ENCODE peak calls at places on chromosomes 2 and 18, in four cellular contexts. One of them, this sample, is unnamed.

GRCh38 chr2:1478311-1479305 is 65.3 kb downstream of the TPO start:
- DNase-seq in GM12878: no peak
- DNase-seq in K562: no peak
- DNase-seq in HepG2: no peak
- DNase-seq in this sample: no peak

GRCh38 chr18:3305354-3305762 is 43.4 kb downstream of the MYL12B start:
- DNase-seq in K562: no peak
- DNase-seq in GM12878: no peak
- DNase-seq in HepG2: no peak
- DNase-seq in this sample: peak; percentile 100

GRCh38 chr2:216774620-216775019 is 79.3 kb upstream of the IGFBP5 start:
- DNase-seq in HepG2: no peak
- DNase-seq in GM12878: no peak
- DNase-seq in K562: peak; percentile 51
- DNase-seq in this sample: peak; percentile 92

GRCh38 chr18:13464432-13465125 is 246.0 kb downstream of the LDLRAD4 start:
- DNase-seq in HepG2: no peak
- DNase-seq in K562: peak; percentile 23
- DNase-seq in GM12878: peak; percentile 44
- DNase-seq in this sample: no peak

GRCh38 chr18:40577255-40577654 is 1377.8 kb upstream of the PIK3C3 start:
- DNase-seq in GM12878: no peak
- DNase-seq in HepG2: no peak
- DNase-seq in K562: no peak
- DNase-seq in this sample: peak; percentile 19

GRCh38 chr2:175600024-175600831 is 401.8 kb downstream of the LNPK start:
- DNase-seq in HepG2: no peak
- DNase-seq in K562: no peak
- DNase-seq in GM12878: no peak
- DNase-seq in this sample: no peak

GRCh38 chr18:42187611-42188378 is 232.8 kb downstream of the PIK3C3 start:
- DNase-seq in HepG2: no peak
- DNase-seq in GM12878: peak; percentile 46
- DNase-seq in K562: no peak
- DNase-seq in this sample: no peak

GRCh38 chr18:58671122-58671940 is at the start of gene MALT1:
- DNase-seq in GM12878: peak; percentile 75
- DNase-seq in HepG2: peak; percentile 77
- DNase-seq in K562: peak; percentile 93
- DNase-seq in this sample: peak; percentile 85

GRCh38 chr18:56836173-56836572 is 185.0 kb downstream of the WDR7 start:
- DNase-seq in K562: no peak
- DNase-seq in GM12878: no peak
- DNase-seq in HepG2: no peak
- DNase-seq in this sample: no peak

GRCh38 chr18:28541276-28541930 is 364.5 kb upstream of the CDH2 start:
- DNase-seq in K562: no peak
- DNase-seq in HepG2: no peak
- DNase-seq in GM12878: no peak
- DNase-seq in this sample: no peak

GRCh38 chr2:37982847-37983246 is 57.8 kb downstream of the RMDN2 start:
- DNase-seq in GM12878: no peak
- DNase-seq in K562: no peak
- DNase-seq in HepG2: no peak
- DNase-seq in this sample: no peak

GRCh38 chr2:121910139-121910538 is 154.7 kb downstream of the TSN start:
- DNase-seq in HepG2: no peak
- DNase-seq in GM12878: no peak
- DNase-seq in K562: no peak
- DNase-seq in this sample: peak; percentile 6

GRCh38 chr2:240812721-240813120 is 7.3 kb downstream of the KIF1A start:
- DNase-seq in K562: no peak
- DNase-seq in HepG2: no peak
- DNase-seq in GM12878: no peak
- DNase-seq in this sample: no peak

GRCh38 chr18:49878567-49878966 is 65.2 kb upstream of the ACAA2 start:
- DNase-seq in GM12878: no peak
- DNase-seq in K562: no peak
- DNase-seq in HepG2: no peak
- DNase-seq in this sample: peak; percentile 3

GRCh38 chr2:223846524-223846923 is 9.1 kb upstream of the AP1S3 start:
- DNase-seq in HepG2: no peak
- DNase-seq in GM12878: no peak
- DNase-seq in K562: no peak
- DNase-seq in this sample: peak; percentile 93

GRCh38 chr18:76426738-76427305 is 68.2 kb downstream of the ZNF516 start:
- DNase-seq in GM12878: no peak
- DNase-seq in HepG2: peak; percentile 14
- DNase-seq in K562: peak; percentile 70
- DNase-seq in this sample: no peak

GRCh38 chr2:45968946-45969584 is 317.6 kb downstream of the PRKCE start:
- DNase-seq in HepG2: no peak
- DNase-seq in GM12878: no peak
- DNase-seq in K562: no peak
- DNase-seq in this sample: peak; percentile 45

DNA sequence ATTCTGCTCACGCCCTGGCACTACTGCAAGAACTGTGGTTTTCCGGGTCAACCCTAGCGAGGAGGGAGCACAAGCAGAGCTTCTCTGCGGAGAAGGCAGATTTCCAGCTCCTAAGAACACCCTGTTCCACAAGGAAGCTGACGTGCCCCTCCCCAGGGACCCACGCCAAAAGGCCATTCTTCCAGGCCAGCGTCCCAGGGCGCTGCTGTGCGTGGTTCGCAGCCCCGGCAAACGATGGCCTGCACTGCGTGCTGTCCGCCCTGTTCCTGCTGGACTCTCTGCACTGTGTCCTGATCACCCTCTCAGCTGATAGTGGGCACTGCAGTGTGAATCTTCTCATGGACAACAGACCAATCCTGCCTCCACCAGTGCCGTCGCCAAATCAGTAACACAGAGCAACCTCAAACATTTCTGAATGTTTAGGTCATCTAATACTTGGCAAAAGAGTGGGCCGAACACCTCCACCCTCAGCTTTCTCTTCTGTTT is 49.1 kb downstream of the ADI1 start:
- DNase-seq in HepG2: no peak
- DNase-seq in K562: no peak
- DNase-seq in GM12878: no peak
- DNase-seq in this sample: peak; percentile 92
- H3K4me3 ChIP-seq in HepG2: no peak overlapping the region
- H3K4me3 ChIP-seq in K562: no peak overlapping the region
- H3K4me3 ChIP-seq in GM12878: no peak overlapping the region
- H3K4me3 ChIP-seq in this sample: no peak overlapping the region

DNA sequence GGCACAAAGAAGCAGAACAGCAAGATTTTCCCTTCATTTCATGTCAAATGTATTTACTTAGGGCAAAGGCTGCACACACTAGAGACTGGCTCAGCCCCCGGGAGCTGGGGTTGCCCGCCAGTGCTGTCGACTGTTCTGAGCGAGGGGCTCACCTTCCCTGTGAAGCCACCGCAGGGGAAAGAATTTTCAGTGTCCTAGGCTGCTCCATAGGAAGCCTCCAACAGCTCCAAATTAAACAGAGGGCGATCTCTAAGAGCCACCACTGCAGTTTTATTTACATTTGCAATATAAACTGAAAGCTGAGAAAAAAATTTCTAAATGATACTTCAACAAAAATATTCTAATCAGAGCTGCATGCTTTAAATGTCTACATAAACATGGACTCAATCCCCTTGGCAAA is 54.0 kb downstream of the UXS1 start:
- DNase-seq in GM12878: no peak
- DNase-seq in K562: no peak
- DNase-seq in HepG2: no peak
- DNase-seq in this sample: no peak
- H3K9ac ChIP-seq in GM12878: no peak overlapping the region
- H3K9ac ChIP-seq in K562: peak overlapping the region; percentile 45
- H3K9ac ChIP-seq in HepG2: no peak overlapping the region
- H3K9ac ChIP-seq in this sample: peak overlapping the region; percentile 51

GRCh38 chr2:238461916-238462315 is 35.2 kb downstream of the ASB1 start:
- DNase-seq in HepG2: peak; percentile 37
- DNase-seq in K562: no peak
- DNase-seq in GM12878: no peak
- DNase-seq in this sample: no peak

GRCh38 chr2:238465487-238466241 is 38.9 kb downstream of the ASB1 start:
- DNase-seq in GM12878: no peak
- DNase-seq in K562: no peak
- DNase-seq in HepG2: no peak
- DNase-seq in this sample: no peak

GRCh38 chr2:238466242-238466598 is 39.5 kb downstream of the ASB1 start:
- DNase-seq in K562: no peak
- DNase-seq in GM12878: no peak
- DNase-seq in HepG2: no peak
- DNase-seq in this sample: no peak

GRCh38 chr2:238462782-238463396 is 36.2 kb downstream of the ASB1 start:
- DNase-seq in K562: peak; percentile 48
- DNase-seq in HepG2: peak; percentile 77
- DNase-seq in GM12878: peak; percentile 13
- DNase-seq in this sample: peak; percentile 58

DNA sequence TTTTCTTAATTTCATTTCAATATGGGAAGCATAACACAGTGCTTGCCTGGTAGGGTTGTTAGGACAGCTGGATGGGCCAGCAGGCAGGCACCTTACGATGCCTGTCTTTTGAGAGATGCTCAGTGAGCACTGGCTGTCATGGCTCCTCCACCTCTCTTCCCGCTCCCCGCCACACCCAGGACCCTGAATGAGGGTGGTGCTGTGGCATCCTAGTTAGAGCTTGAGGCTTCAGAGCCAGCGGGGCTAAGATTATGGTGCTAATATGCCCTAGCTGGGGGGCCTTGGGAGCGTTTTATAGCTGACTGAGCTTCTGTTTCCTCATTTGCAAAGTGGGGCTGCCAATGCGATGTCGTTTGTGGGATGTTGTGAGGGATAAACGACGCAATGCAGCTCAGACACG is 37.7 kb downstream of the ASB1 start:
- DNase-seq in HepG2: no peak
- DNase-seq in K562: no peak
- DNase-seq in GM12878: no peak
- DNase-seq in this sample: no peak
- TF ChIP-seq BHLHE40 in HepG2: no peak
- TF ChIP-seq BHLHE40 in K562: no peak
- TF ChIP-seq BHLHE40 in GM12878: no peak
- TF ChIP-seq BHLHE40 in this sample: no peak

GRCh38 chr18:32469190-32469611 is 1.5 kb downstream of the GAREM1 start:
- DNase-seq in HepG2: peak; percentile 41
- DNase-seq in K562: no peak
- DNase-seq in GM12878: no peak
- DNase-seq in this sample: peak; percentile 36
- H3K4me3 ChIP-seq in HepG2: peak overlapping the region; percentile 88
- H3K4me3 ChIP-seq in K562: no peak overlapping the region
- H3K4me3 ChIP-seq in GM12878: no peak overlapping the region
- H3K4me3 ChIP-seq in this sample: peak overlapping the region; percentile 88

GRCh38 chr2:3789246-3789645 is 85.9 kb downstream of the DCDC2C start:
- DNase-seq in HepG2: no peak
- DNase-seq in GM12878: no peak
- DNase-seq in K562: no peak
- DNase-seq in this sample: peak; percentile 27

GRCh38 chr2:3784731-3785130 is 81.4 kb downstream of the DCDC2C start:
- DNase-seq in GM12878: no peak
- DNase-seq in K562: no peak
- DNase-seq in HepG2: no peak
- DNase-seq in this sample: peak; percentile 78

GRCh38 chr2:3787768-3788167 is 84.4 kb downstream of the DCDC2C start:
- DNase-seq in HepG2: no peak
- DNase-seq in K562: no peak
- DNase-seq in GM12878: no peak
- DNase-seq in this sample: no peak

GRCh38 chr2:3785890-3786273 is 82.5 kb downstream of the DCDC2C start:
- DNase-seq in GM12878: no peak
- DNase-seq in K562: no peak
- DNase-seq in HepG2: no peak
- DNase-seq in this sample: no peak

GRCh38 chr2:3785220-3785889 is 82.0 kb downstream of the DCDC2C start:
- DNase-seq in GM12878: no peak
- DNase-seq in K562: no peak
- DNase-seq in HepG2: no peak
- DNase-seq in this sample: peak; percentile 74
- H3K9ac ChIP-seq in GM12878: no peak overlapping the region
- H3K9ac ChIP-seq in K562: no peak overlapping the region
- H3K9ac ChIP-seq in HepG2: no peak overlapping the region
- H3K9ac ChIP-seq in this sample: no peak overlapping the region

GRCh38 chr18:67771271-67771670 is 254.8 kb upstream of the DSEL start:
- DNase-seq in GM12878: no peak
- DNase-seq in K562: no peak
- DNase-seq in HepG2: no peak
- DNase-seq in this sample: peak; percentile 87
- TF ChIP-seq BHLHE40 in GM12878: no peak
- TF ChIP-seq BHLHE40 in K562: no peak
- TF ChIP-seq BHLHE40 in HepG2: no peak
- TF ChIP-seq BHLHE40 in this sample: no peak

DNA sequence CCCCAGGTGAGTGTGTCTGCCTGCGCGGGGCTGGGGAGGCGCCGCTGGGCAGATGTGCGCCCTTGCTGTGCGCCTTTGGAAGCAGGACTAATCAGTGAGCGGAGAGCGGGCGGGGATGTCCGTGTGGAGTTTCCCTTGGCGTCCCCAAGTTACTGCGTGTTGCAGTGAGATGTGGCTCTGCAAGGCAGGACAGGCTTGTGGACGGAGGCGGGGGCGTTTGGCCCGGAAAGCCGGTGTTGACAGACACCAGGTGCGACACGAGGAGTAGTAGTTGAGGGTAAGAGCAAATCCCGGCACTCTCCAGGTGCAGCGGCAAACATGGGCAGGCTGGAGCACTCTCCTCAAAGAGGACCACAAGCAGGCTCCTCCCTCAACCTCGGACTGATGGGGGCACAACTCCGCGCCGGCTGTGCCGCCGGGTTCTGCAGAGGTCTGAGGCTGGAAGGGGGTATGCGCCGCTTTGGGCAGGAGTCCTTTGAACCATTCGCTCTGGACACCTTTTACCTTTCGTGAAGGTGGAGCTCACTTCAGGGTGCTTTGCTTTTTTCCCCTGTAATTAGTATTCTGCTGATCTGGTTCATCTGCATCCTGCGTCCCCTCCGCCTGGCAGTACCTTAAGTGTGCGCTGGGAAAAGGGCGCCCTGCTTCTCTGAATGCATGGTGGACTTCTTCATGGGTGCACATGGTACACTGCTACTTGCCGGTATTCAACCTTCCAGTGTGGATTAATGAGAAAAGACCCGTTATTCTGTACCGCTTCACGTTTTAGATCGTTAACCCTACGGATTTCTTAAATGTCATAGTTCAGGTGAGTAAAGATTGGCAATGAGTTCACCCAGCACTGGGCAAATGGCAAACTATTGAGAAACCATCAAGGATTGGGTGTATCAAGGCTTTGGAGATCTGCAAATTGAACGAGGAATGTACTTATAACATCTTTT is 603 bp downstream of the CDH7 start:
- DNase-seq in K562: no peak
- DNase-seq in GM12878: no peak
- DNase-seq in HepG2: no peak
- DNase-seq in this sample: no peak
- H3K4me3 ChIP-seq in K562: no peak overlapping the region
- H3K4me3 ChIP-seq in GM12878: no peak overlapping the region
- H3K4me3 ChIP-seq in HepG2: no peak overlapping the region
- H3K4me3 ChIP-seq in this sample: no peak overlapping the region

GRCh38 chr2:85132834-85133637 is at the start of gene TCF7L1:
- DNase-seq in K562: peak; percentile 90
- DNase-seq in GM12878: no peak
- DNase-seq in HepG2: peak; percentile 35
- DNase-seq in this sample: peak; percentile 88
- H3K9ac ChIP-seq in K562: peak within 1 kb of the TSS; percentile 43
- H3K9ac ChIP-seq in GM12878: no peak within 1 kb of the TSS
- H3K9ac ChIP-seq in HepG2: no peak within 1 kb of the TSS
- H3K9ac ChIP-seq in this sample: peak within 1 kb of the TSS; percentile 98